ENCODE peak calls at places on chromosome 11, in six cellular contexts. G, J, A, O, M and R are unnamed samples.
A peak's percentile ranks its signal among the peaks of the same experiment; 100 is the strongest.

GRCh38 chr11:26286472-26287066 is 45.4 kb upstream of the ANO3 start:
- DNase-seq in G (no peak), J (no peak), A (no peak), O (no peak), M (no peak), R (no peak)

GRCh38 chr11:118834428-118835028 is 43.6 kb upstream of the DDX6 start:
- DNase-seq in G (no peak), J (no peak), A (no peak), O (no peak), M (peak; percentile 26), R (no peak)

GRCh38 chr11:130848361-130849214 is 67.7 kb downstream of the SNX19 start:
- DNase-seq in G (no peak), J (no peak), A (no peak), O (no peak), M (no peak), R (no peak)

GRCh38 chr11:72814139-72814830 is at the start of gene ATG16L2:
- DNase-seq in G (peak; percentile 87), J (peak; percentile 84), A (peak; percentile 91), O (peak; percentile 83), M (peak; percentile 96), R (peak; percentile 93)

GRCh38 chr11:114258696-114259095 is 37.5 kb upstream of the NNMT start:
- DNase-seq in G (no peak), J (no peak), A (peak; percentile 63), O (peak; percentile 74), M (peak; percentile 81), R (peak; percentile 50)

GRCh38 chr11:111173221-111173620 is 72.3 kb upstream of the POU2AF2 start:
- DNase-seq in G (no peak), J (no peak), A (no peak), O (no peak), M (no peak), R (no peak)

GRCh38 chr11:12377824-12378593 is 638 bp downstream of the PARVA start:
- DNase-seq in G (no peak), J (no peak), A (peak; percentile 87), O (no peak), M (no peak), R (no peak)

GRCh38 chr11:95459268-95460040 is 228.5 kb upstream of the SESN3 start:
- DNase-seq in G (no peak), J (no peak), A (no peak), O (no peak), M (no peak), R (no peak)

GRCh38 chr11:63643205-63643604 is 28.0 kb downstream of the ATL3 start:
- DNase-seq in G (no peak), J (no peak), A (no peak), O (no peak), M (no peak), R (no peak)

GRCh38 chr11:133905677-133906156 is 51.1 kb downstream of the IGSF9B start:
- DNase-seq in G (no peak), J (no peak), A (no peak), O (no peak), M (peak; percentile 18), R (no peak)

GRCh38 chr11:8692417-8692816 is 9.8 kb downstream of the RPL27A start:
- DNase-seq in G (no peak), J (no peak), A (no peak), O (no peak), M (no peak), R (no peak)

GRCh38 chr11:27209562-27210005 is 153.4 kb downstream of the CCDC34 start:
- DNase-seq in G (no peak), J (no peak), A (no peak), O (no peak), M (no peak), R (no peak)

GRCh38 chr11:119380816-119381185 is 689 bp downstream of the USP2 start:
- DNase-seq in G (no peak), J (no peak), A (no peak), O (no peak), M (no peak), R (no peak)

GRCh38 chr11:7965386-7965785 is at the start of gene NLRP10:
- DNase-seq in G (no peak), J (no peak), A (no peak), O (no peak), M (no peak), R (no peak)

GRCh38 chr11:71996946-71997345 is 1.8 kb upstream of the IL18BP start:
- DNase-seq in G (no peak), J (no peak), A (peak; percentile 89), O (no peak), M (peak; percentile 39), R (no peak)

GRCh38 chr11:106281455-106282173 is 204.2 kb downstream of the AASDHPPT start:
- DNase-seq in G (no peak), J (no peak), A (no peak), O (no peak), M (no peak), R (no peak)

GRCh38 chr11:99822846-99823565 is 802.3 kb downstream of the CNTN5 start:
- DNase-seq in G (no peak), J (no peak), A (no peak), O (no peak), M (no peak), R (no peak)

GRCh38 chr11:8906629-8907028 is 4.4 kb upstream of the AKIP1 start:
- DNase-seq in G (no peak), J (no peak), A (no peak), O (no peak), M (no peak), R (no peak)

GRCh38 chr11:47913569-47914244 is 65.6 kb upstream of the NUP160 start:
- DNase-seq in G (no peak), J (no peak), A (no peak), O (no peak), M (no peak), R (no peak)

GRCh38 chr11:67656278-67656922 is 5.9 kb upstream of the ACY3 start:
- DNase-seq in G (no peak), J (no peak), A (no peak), O (peak; percentile 46), M (no peak), R (no peak)